ENCODE peak calls at places on chromosome 7, in eight cellular contexts. Q is stimulated activated CD4-positive, alpha-beta T cell treated with anti-CD3 and anti-CD28 coated beads, Interleukin-15, amount 100 ng/mL, for 24 hours; S is endothelial cell; A is GM23248; W is putamen; B is tibial nerve; R is lower lobe of right lung; H is NCI-H774. E is an unnamed sample.

GRCh38 chr7:44279286-44279685 is 46.1 kb downstream of the CAMK2B start:
- DNase-seq in W (no peak), B (no peak), Q (peak), A (no peak), S (no peak), R (peak), H (no peak), E (no peak)

GRCh38 chr7:117278040-117278439 is 44.8 kb downstream of the WNT2 start:
- DNase-seq in R (no peak), W (no peak), B (no peak), S (no peak), H (no peak), A (no peak), Q (no peak), E (no peak)

GRCh38 chr7:18978108-18978495 is 139.3 kb downstream of the TWIST1 start:
- DNase-seq in S (no peak), R (no peak), W (no peak), A (peak), Q (no peak), B (no peak), H (no peak), E (peak)

GRCh38 chr7:153380636-153381035 is 621.1 kb downstream of the ACTR3B start:
- DNase-seq in R (no peak), A (no peak), B (no peak), H (no peak), W (no peak), Q (no peak), S (no peak), E (no peak)

GRCh38 chr7:96786261-96786997 is 76.8 kb upstream of the SEM1 start:
- DNase-seq in Q (no peak), R (no peak), A (no peak), H (peak), S (no peak), W (peak), B (no peak), E (no peak)

GRCh38 chr7:47938574-47939165 is 9.6 kb downstream of the PKD1L1 start:
- DNase-seq in R (no peak), H (no peak), W (no peak), S (no peak), B (no peak), A (no peak), Q (no peak), E (no peak)

GRCh38 chr7:103857435-103857834 is 132.0 kb downstream of the RELN start:
- DNase-seq in H (peak), W (no peak), A (no peak), Q (no peak), R (no peak), B (no peak), S (no peak), E (no peak)

GRCh38 chr7:120171406-120171805 is 101.6 kb upstream of the KCND2 start:
- DNase-seq in H (no peak), R (no peak), S (no peak), Q (no peak), A (no peak), B (no peak), W (no peak), E (no peak)

GRCh38 chr7:24812313-24812945 is 55.2 kb upstream of the GSDME start:
- DNase-seq in R (peak), H (peak), S (peak), Q (peak), W (no peak), B (peak), A (peak), E (peak)

GRCh38 chr7:80127412-80128150 is 7.0 kb upstream of the GNAI1 start:
- DNase-seq in B (no peak), H (peak), R (no peak), Q (no peak), S (no peak), W (peak), A (no peak), E (no peak)

GRCh38 chr7:43438897-43439479 is 143.9 kb upstream of the STK17A start:
- DNase-seq in Q (no peak), R (no peak), B (no peak), W (no peak), A (no peak), H (no peak), S (no peak), E (no peak)

GRCh38 chr7:117875566-117875965 is 2.3 kb upstream of the CTTNBP2 start:
- DNase-seq in H (no peak), A (peak), R (no peak), S (peak), B (peak), W (no peak), Q (no peak), E (peak)

GRCh38 chr7:36670585-36671431 is 53.5 kb downstream of the AOAH start:
- DNase-seq in W (peak), H (peak), R (peak), A (peak), S (peak), B (peak), Q (peak), E (peak)

GRCh38 chr7:33961948-33962347 is 56.6 kb downstream of the BMPER start:
- DNase-seq in W (no peak), B (no peak), R (no peak), H (no peak), Q (no peak), A (peak), S (no peak), E (no peak)

GRCh38 chr7:122764020-122764419 is 61.3 kb upstream of the RNF148 start:
- DNase-seq in S (no peak), H (no peak), A (no peak), B (no peak), R (no peak), Q (no peak), W (no peak), E (no peak)

GRCh38 chr7:31327071-31327470 is 13.5 kb downstream of the NEUROD6 start:
- DNase-seq in B (no peak), Q (no peak), R (no peak), H (no peak), S (no peak), A (peak), W (no peak), E (no peak)

GRCh38 chr7:1725199-1725701 is 55.2 kb downstream of the ELFN1 start:
- DNase-seq in B (no peak), H (peak), Q (no peak), R (no peak), S (no peak), W (no peak), A (peak), E (no peak)

E was measured in HCEC 1CT.